ENCODE peak calls at places on chromosomes 3 and 15, in four cellular contexts. One of them, this sample, is unnamed.

GRCh38 chr3:144875251-144875650 is 903.6 kb downstream of the DIPK2A start:
- DNase-seq in IMR-90: no peak
- DNase-seq in H1: no peak
- DNase-seq in H9: no peak
- DNase-seq in this sample: no peak

GRCh38 chr3:8658326-8659212 is 14.0 kb upstream of the SSUH2 start:
- DNase-seq in IMR-90: peak; percentile 21
- DNase-seq in H1: no peak
- DNase-seq in H9: no peak
- DNase-seq in this sample: no peak

GRCh38 chr3:71511037-71511436 is 72.5 kb downstream of the FOXP1 start:
- DNase-seq in IMR-90: peak; percentile 90
- DNase-seq in H1: no peak
- DNase-seq in H9: no peak
- DNase-seq in this sample: peak; percentile 75

GRCh38 chr3:148309390-148310035 is 388.2 kb upstream of the AGTR1 start:
- DNase-seq in IMR-90: peak; percentile 51
- DNase-seq in H1: peak; percentile 53
- DNase-seq in H9: peak; percentile 45
- DNase-seq in this sample: peak; percentile 73

GRCh38 chr3:123880998-123881561 is 3.1 kb downstream of the MYLK start:
- DNase-seq in IMR-90: peak; percentile 63
- DNase-seq in H1: no peak
- DNase-seq in H9: peak; percentile 46
- DNase-seq in this sample: peak; percentile 64

GRCh38 chr3:33645060-33645841 is 72.8 kb downstream of the CLASP2 start:
- DNase-seq in IMR-90: peak; percentile 6
- DNase-seq in H1: no peak
- DNase-seq in H9: no peak
- DNase-seq in this sample: peak; percentile 75

GRCh38 chr3:47512416-47513124 is 942 bp downstream of the ELP6 start:
- DNase-seq in IMR-90: no peak
- DNase-seq in H1: no peak
- DNase-seq in H9: no peak
- DNase-seq in this sample: peak; percentile 44

GRCh38 chr3:149377408-149378111 is at the start of gene TM4SF1:
- DNase-seq in IMR-90: peak; percentile 97
- DNase-seq in H1: no peak
- DNase-seq in H9: peak; percentile 42
- DNase-seq in this sample: peak; percentile 43

GRCh38 chr3:119011528-119011927 is 23.1 kb downstream of the IGSF11 start:
- DNase-seq in IMR-90: no peak
- DNase-seq in H1: no peak
- DNase-seq in H9: no peak
- DNase-seq in this sample: no peak

GRCh38 chr3:32909999-32910398 is 41.4 kb upstream of the CCR4 start:
- DNase-seq in IMR-90: no peak
- DNase-seq in H1: no peak
- DNase-seq in H9: no peak
- DNase-seq in this sample: no peak

GRCh38 chr3:14274999-14275961 is 96.7 kb downstream of the LSM3 start:
- DNase-seq in IMR-90: no peak
- DNase-seq in H1: no peak
- DNase-seq in H9: peak; percentile 68
- DNase-seq in this sample: peak; percentile 81

GRCh38 chr15:80530737-80531365 is 126.7 kb downstream of the ARNT2 start:
- DNase-seq in IMR-90: peak; percentile 43
- DNase-seq in H1: no peak
- DNase-seq in H9: no peak
- DNase-seq in this sample: no peak

GRCh38 chr15:74322558-74323180 is 44.8 kb downstream of the CYP11A1 start:
- DNase-seq in IMR-90: peak; percentile 58
- DNase-seq in H1: peak; percentile 88
- DNase-seq in H9: peak; percentile 83
- DNase-seq in this sample: peak; percentile 77

GRCh38 chr3:2540115-2540514 is 441.4 kb downstream of the CNTN4 start:
- DNase-seq in IMR-90: no peak
- DNase-seq in H1: no peak
- DNase-seq in H9: no peak
- DNase-seq in this sample: peak; percentile 40

GRCh38 chr15:36936652-36937051 is 163.7 kb downstream of the MEIS2 start:
- DNase-seq in IMR-90: peak; percentile 67
- DNase-seq in H1: no peak
- DNase-seq in H9: no peak
- DNase-seq in this sample: no peak

DNA sequence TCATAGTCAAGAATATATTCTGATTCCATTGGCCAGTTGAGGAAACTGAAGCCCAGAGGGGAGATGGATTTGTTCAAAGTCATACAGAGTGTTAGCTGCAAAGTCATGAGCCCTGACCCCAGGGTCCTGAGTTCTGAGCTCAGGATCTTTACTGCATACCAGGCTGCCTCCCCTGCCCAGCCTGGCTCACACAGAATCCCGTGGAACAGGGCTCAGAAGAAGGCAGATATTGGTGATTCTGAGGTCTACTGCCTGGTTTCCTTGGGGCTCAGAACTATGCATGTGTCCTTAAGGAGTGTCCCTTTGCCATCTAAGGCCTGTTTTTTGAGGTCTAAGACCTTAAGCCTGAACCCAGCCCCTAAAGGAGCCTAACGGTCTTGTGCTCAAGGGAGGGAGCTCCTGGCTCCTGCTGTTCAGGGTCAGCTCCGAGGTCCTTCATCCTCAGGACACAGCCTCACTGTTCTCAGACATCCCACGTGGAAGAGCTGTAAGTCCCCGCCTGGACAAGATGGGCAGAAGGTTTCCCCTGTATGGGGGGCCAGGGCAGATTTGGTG is 134.5 kb downstream of the SMAD6 start:
- DNase-seq in IMR-90: no peak
- DNase-seq in H1: no peak
- DNase-seq in H9: no peak
- DNase-seq in this sample: no peak
- H4K5ac ChIP-seq in IMR-90: no peak overlapping the region
- H4K5ac ChIP-seq in H1: no peak overlapping the region
- H4K5ac ChIP-seq in H9: no peak overlapping the region
- H4K5ac ChIP-seq in this sample: no peak overlapping the region

GRCh38 chr3:143011705-143012104 is 10.3 kb downstream of the U2SURP start:
- DNase-seq in IMR-90: no peak
- DNase-seq in H1: no peak
- DNase-seq in H9: no peak
- DNase-seq in this sample: no peak

GRCh38 chr3:143014921-143015320 is 13.6 kb downstream of the U2SURP start:
- DNase-seq in IMR-90: no peak
- DNase-seq in H1: no peak
- DNase-seq in H9: no peak
- DNase-seq in this sample: no peak

GRCh38 chr3:143016321-143016972 is 15.1 kb downstream of the U2SURP start:
- DNase-seq in IMR-90: no peak
- DNase-seq in H1: no peak
- DNase-seq in H9: no peak
- DNase-seq in this sample: peak; percentile 6
- H3K56ac ChIP-seq in IMR-90: no peak overlapping the region
- H3K56ac ChIP-seq in H1: no peak overlapping the region
- H3K56ac ChIP-seq in H9: no peak overlapping the region
- H3K56ac ChIP-seq in this sample: no peak overlapping the region

GRCh38 chr3:127629462-127630403 is 748 bp downstream of the PODXL2 start:
- DNase-seq in IMR-90: no peak
- DNase-seq in H1: no peak
- DNase-seq in H9: no peak
- DNase-seq in this sample: no peak
- H3K4ac ChIP-seq in IMR-90: no peak overlapping the region
- H3K4ac ChIP-seq in H1: no peak overlapping the region
- H3K4ac ChIP-seq in H9: no peak overlapping the region
- H3K4ac ChIP-seq in this sample: no peak overlapping the region

GRCh38 chr3:143814358-143814968 is 33.8 kb downstream of the SLC9A9 start:
- DNase-seq in IMR-90: no peak
- DNase-seq in H1: no peak
- DNase-seq in H9: no peak
- DNase-seq in this sample: no peak

GRCh38 chr3:143810866-143811265 is 37.4 kb downstream of the SLC9A9 start:
- DNase-seq in IMR-90: no peak
- DNase-seq in H1: no peak
- DNase-seq in H9: no peak
- DNase-seq in this sample: no peak

GRCh38 chr3:143808999-143809700 is 39.1 kb downstream of the SLC9A9 start:
- DNase-seq in IMR-90: peak; percentile 38
- DNase-seq in H1: no peak
- DNase-seq in H9: no peak
- DNase-seq in this sample: no peak

GRCh38 chr3:143812411-143812968 is 35.8 kb downstream of the SLC9A9 start:
- DNase-seq in IMR-90: no peak
- DNase-seq in H1: no peak
- DNase-seq in H9: no peak
- DNase-seq in this sample: no peak

DNA sequence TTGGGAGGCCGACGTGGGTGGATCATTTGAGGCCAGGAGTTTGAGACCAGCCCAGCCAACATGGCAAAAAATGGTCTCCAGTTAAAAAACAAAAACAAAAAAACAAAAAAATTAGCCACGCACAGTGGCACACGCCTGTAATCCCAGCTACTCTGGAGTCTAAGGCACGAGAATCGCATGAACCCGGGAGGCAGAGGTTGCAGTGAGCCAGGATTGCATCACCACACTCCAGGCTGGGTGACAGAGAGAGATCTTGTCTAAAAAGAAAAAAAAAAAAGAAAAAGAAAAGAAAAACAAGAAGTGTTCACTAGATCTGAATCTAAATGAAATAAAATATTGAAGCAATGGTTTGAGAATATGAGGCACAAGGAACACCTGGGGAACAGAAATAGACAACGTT is 36.7 kb downstream of the SLC9A9 start:
- DNase-seq in IMR-90: no peak
- DNase-seq in H1: no peak
- DNase-seq in H9: no peak
- DNase-seq in this sample: no peak
- H4K5ac ChIP-seq in IMR-90: no peak overlapping the region
- H4K5ac ChIP-seq in H1: no peak overlapping the region
- H4K5ac ChIP-seq in H9: no peak overlapping the region
- H4K5ac ChIP-seq in this sample: no peak overlapping the region

GRCh38 chr15:55744026-55744655 is 1.2 kb upstream of the PRTG start:
- DNase-seq in IMR-90: no peak
- DNase-seq in H1: no peak
- DNase-seq in H9: no peak
- DNase-seq in this sample: peak; percentile 11
- H3K56ac ChIP-seq in IMR-90: no peak overlapping the region
- H3K56ac ChIP-seq in H1: no peak overlapping the region
- H3K56ac ChIP-seq in H9: no peak overlapping the region
- H3K56ac ChIP-seq in this sample: no peak overlapping the region

GRCh38 chr15:40108061-40108854 is 421 bp downstream of the BMF start:
- DNase-seq in IMR-90: peak; percentile 55
- DNase-seq in H1: no peak
- DNase-seq in H9: no peak
- DNase-seq in this sample: peak; percentile 70
- H3K4ac ChIP-seq in IMR-90: peak overlapping the region; percentile 73
- H3K4ac ChIP-seq in H1: no peak overlapping the region
- H3K4ac ChIP-seq in H9: no peak overlapping the region
- H3K4ac ChIP-seq in this sample: peak overlapping the region; percentile 46

GRCh38 chr3:150543531-150543930 is 2.8 kb downstream of the SERP1 start:
- DNase-seq in IMR-90: no peak
- DNase-seq in H1: no peak
- DNase-seq in H9: no peak
- DNase-seq in this sample: no peak
- H4K5ac ChIP-seq in IMR-90: no peak overlapping the region
- H4K5ac ChIP-seq in H1: no peak overlapping the region
- H4K5ac ChIP-seq in H9: no peak overlapping the region
- H4K5ac ChIP-seq in this sample: no peak overlapping the region

GRCh38 chr3:187019542-187020072 is 89.3 kb downstream of the ST6GAL1 start:
- DNase-seq in IMR-90: no peak
- DNase-seq in H1: no peak
- DNase-seq in H9: no peak
- DNase-seq in this sample: peak; percentile 50
- H3K56ac ChIP-seq in IMR-90: no peak overlapping the region
- H3K56ac ChIP-seq in H1: no peak overlapping the region
- H3K56ac ChIP-seq in H9: no peak overlapping the region
- H3K56ac ChIP-seq in this sample: no peak overlapping the region

DNA sequence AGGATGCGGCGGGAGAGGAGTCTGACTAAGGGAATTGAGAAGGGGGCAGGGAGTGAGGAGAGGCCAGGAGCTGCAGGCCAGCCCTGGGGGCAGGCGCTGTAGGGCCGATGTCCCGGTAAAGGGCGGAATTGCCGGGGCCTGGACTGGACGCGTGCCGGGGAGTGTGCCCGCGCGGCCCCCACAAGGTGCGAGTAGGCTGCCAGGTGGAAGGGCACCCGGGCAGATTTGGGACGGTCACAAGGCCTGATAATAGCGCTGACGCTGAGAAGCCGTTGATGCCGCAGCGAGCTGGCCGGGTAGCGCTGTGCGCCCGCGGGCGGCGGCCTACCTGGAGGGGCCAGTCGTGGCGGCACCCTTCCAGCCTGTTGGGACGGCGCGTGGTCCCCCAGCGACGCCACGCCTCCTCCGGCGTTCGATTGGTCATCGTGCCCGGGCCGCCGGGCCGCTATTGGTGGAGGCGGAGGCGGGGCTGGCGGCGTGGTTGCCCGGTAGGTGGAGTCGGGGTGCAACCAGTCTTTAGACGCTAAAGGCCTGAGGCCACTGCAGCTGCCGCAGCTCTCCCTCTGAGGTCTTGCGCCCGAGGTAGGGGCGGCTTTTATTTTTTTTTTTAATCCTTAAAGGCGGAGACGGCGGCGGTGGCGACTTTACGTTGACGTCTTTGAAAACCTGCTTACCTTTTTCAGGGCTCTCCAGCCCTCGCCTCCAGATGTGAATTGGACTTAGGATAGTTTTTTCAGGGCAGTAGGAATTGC is 919 bp downstream of the SLC25A38 start:
- DNase-seq in IMR-90: peak; percentile 88
- DNase-seq in H1: peak; percentile 96
- DNase-seq in H9: peak; percentile 97
- DNase-seq in this sample: peak; percentile 98
- H3K4ac ChIP-seq in IMR-90: peak overlapping the region; percentile 85
- H3K4ac ChIP-seq in H1: peak overlapping the region; percentile 46
- H3K4ac ChIP-seq in H9: peak overlapping the region; percentile 24
- H3K4ac ChIP-seq in this sample: no peak overlapping the region

GRCh38 chr3:68139897-68140296 is 485.5 kb upstream of the SUCLG2 start:
- DNase-seq in IMR-90: no peak
- DNase-seq in H1: no peak
- DNase-seq in H9: no peak
- DNase-seq in this sample: no peak

GRCh38 chr3:68142331-68142887 is 488.0 kb upstream of the SUCLG2 start:
- DNase-seq in IMR-90: no peak
- DNase-seq in H1: no peak
- DNase-seq in H9: no peak
- DNase-seq in this sample: no peak
- H4K5ac ChIP-seq in IMR-90: no peak overlapping the region
- H4K5ac ChIP-seq in H1: no peak overlapping the region
- H4K5ac ChIP-seq in H9: no peak overlapping the region
- H4K5ac ChIP-seq in this sample: no peak overlapping the region

This sample was measured in mesendoderm.